ENCODE peak calls at places on chromosomes 7 and 10, in four cellular contexts. I is HepG2, M is K562, G is H1. W is an unnamed sample.

GRCh38 chr10:98332623-98333269 is 64.8 kb upstream of the LOXL4 start:
- DNase-seq in G (no peak), I (peak), M (no peak), W (no peak)

GRCh38 chr7:8310876-8311275 is 48.9 kb upstream of the ICA1 start:
- DNase-seq in M (no peak), G (no peak), I (no peak), W (no peak)

GRCh38 chr10:110901954-110902819 is 16.8 kb downstream of the BBIP1 start:
- DNase-seq in M (no peak), G (no peak), I (no peak), W (peak)

GRCh38 chr7:95482398-95482797 is 3.3 kb upstream of the ASB4 start:
- DNase-seq in I (no peak), M (no peak), G (no peak), W (no peak)

GRCh38 chr7:91836065-91836368 is 44.5 kb downstream of the MTERF1 start:
- DNase-seq in M (no peak), G (no peak), I (no peak), W (no peak)

GRCh38 chr10:44352316-44353127 is 32.4 kb downstream of the CXCL12 start:
- DNase-seq in G (no peak), M (no peak), I (no peak), W (no peak)

GRCh38 chr10:10605551-10606081 is 412.1 kb upstream of the CELF2 start:
- DNase-seq in I (no peak), M (no peak), G (no peak), W (no peak)

GRCh38 chr7:30771859-30772429 is 727 bp downstream of the MINDY4 start:
- DNase-seq in G (no peak), I (no peak), M (peak), W (no peak)

GRCh38 chr10:48700493-48700892 is 15.8 kb downstream of the WDFY4 start:
- DNase-seq in I (no peak), M (no peak), G (no peak), W (no peak)

GRCh38 chr7:40827217-40828085 is 692.6 kb downstream of the SUGCT start:
- DNase-seq in G (no peak), I (no peak), M (no peak), W (no peak)

GRCh38 chr10:112467541-112468075 is 20.6 kb downstream of the VTI1A start:
- DNase-seq in G (no peak), M (no peak), I (no peak), W (no peak)

GRCh38 chr10:62335326-62335725 is 38.8 kb upstream of the ZNF365 start:
- DNase-seq in G (no peak), M (no peak), I (no peak), W (no peak)

GRCh38 chr7:77687100-77687746 is 9.0 kb upstream of the RSBN1L start:
- DNase-seq in M (no peak), I (no peak), G (no peak), W (no peak)

GRCh38 chr7:140669352-140669751 is 3.4 kb upstream of the ADCK2 start:
- DNase-seq in M (no peak), G (no peak), I (no peak), W (no peak)

GRCh38 chr10:24974978-24975377 is 22.6 kb upstream of the PRTFDC1 start:
- DNase-seq in I (peak), G (no peak), M (no peak), W (no peak)

GRCh38 chr7:20330176-20330796 is 414 bp upstream of the ITGB8 start:
- DNase-seq in M (peak), G (peak), I (peak), W (no peak)

GRCh38 chr10:329361-330099 is 194.3 kb downstream of the ZMYND11 start:
- DNase-seq in G (peak), M (peak), I (peak), W (peak)

GRCh38 chr7:76069238-76069638 is 21.3 kb downstream of the MDH2 start:
- DNase-seq in M (peak), G (no peak), I (no peak), W (peak)

GRCh38 chr7:37128644-37129043 is 320.0 kb downstream of the ELMO1 start:
- DNase-seq in G (no peak), I (no peak), M (no peak), W (no peak)

GRCh38 chr10:34854147-34854601 is 39.1 kb upstream of the PARD3 start:
- DNase-seq in M (no peak), G (no peak), I (no peak), W (no peak)

GRCh38 chr10:70634011-70634410 is 31.5 kb upstream of the PRF1 start:
- DNase-seq in I (no peak), G (peak), M (no peak), W (peak)

GRCh38 chr10:46304671-46305429 is 18.1 kb downstream of the ANTXRL start:
- DNase-seq in G (no peak), M (no peak), I (no peak), W (no peak)

GRCh38 chr7:85602196-85602595 is 415.3 kb upstream of the SEMA3D start:
- DNase-seq in I (no peak), G (no peak), M (no peak), W (no peak)

GRCh38 chr7:52447781-52448180 is 587.7 kb upstream of the POM121L12 start:
- DNase-seq in I (no peak), M (no peak), G (no peak), W (no peak)

GRCh38 chr7:43137811-43138210 is 25.4 kb downstream of the HECW1 start:
- DNase-seq in G (no peak), I (no peak), M (no peak), W (no peak)

GRCh38 chr7:73742753-73743641 is 4.4 kb upstream of the ABHD11 start:
- DNase-seq in M (no peak), I (peak), G (peak), W (peak)

GRCh38 chr7:111112439-111112838 is 21.5 kb downstream of the LRRN3 start:
- DNase-seq in M (no peak), I (no peak), G (no peak), W (no peak)

GRCh38 chr7:148865283-148865682 is 18.8 kb downstream of the EZH2 start:
- DNase-seq in M (no peak), G (no peak), I (no peak), W (no peak)

GRCh38 chr7:113793171-113793570 is 125.6 kb downstream of the PPP1R3A start:
- DNase-seq in G (no peak), M (no peak), I (no peak), W (no peak)

GRCh38 chr7:113797420-113797995 is 121.3 kb downstream of the PPP1R3A start:
- DNase-seq in M (no peak), I (no peak), G (no peak), W (no peak)

GRCh38 chr7:113794573-113794972 is 124.2 kb downstream of the PPP1R3A start:
- DNase-seq in G (no peak), I (no peak), M (no peak), W (no peak)

GRCh38 chr7:113799896-113800295 is 118.9 kb downstream of the PPP1R3A start:
- DNase-seq in G (no peak), M (no peak), I (no peak), W (no peak)

DNA sequence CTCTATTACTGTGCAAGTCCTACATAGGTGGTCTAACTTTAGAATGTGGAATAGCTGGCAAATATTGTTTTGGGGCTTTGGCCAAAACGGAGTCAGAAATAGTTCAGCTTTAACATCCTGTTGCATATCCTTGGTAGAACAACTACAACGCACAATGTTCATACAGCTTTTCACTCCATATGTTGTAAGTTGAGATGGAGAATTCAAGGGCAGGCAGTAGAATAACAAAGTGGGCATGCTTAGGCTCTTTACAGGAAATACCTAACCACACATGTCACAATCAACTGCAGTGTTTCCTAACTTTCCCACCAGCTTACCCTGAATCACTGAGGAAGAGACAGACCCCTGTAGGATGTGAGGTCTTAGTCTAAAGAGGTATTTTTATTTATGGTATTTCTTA is 122.3 kb downstream of the PPP1R3A start:
- DNase-seq in M (no peak), I (no peak), G (no peak), W (no peak)
- TF ChIP-seq SRF in M (no peak), I (no peak), G (no peak), W (no peak)

GRCh38 chr7:101171442-101171837 is 6.1 kb upstream of the VGF start:
- DNase-seq in I (no peak), G (no peak), M (peak), W (no peak)

GRCh38 chr7:101172005-101172853 is 6.9 kb upstream of the VGF start:
- DNase-seq in M (no peak), I (no peak), G (peak), W (no peak)

GRCh38 chr7:101173752-101174244 is 6.3 kb downstream of the NAT16 start:
- DNase-seq in G (peak), M (peak), I (no peak), W (peak)

GRCh38 chr7:101174322-101174854 is 5.7 kb downstream of the NAT16 start:
- DNase-seq in M (no peak), G (peak), I (no peak), W (no peak)

DNA sequence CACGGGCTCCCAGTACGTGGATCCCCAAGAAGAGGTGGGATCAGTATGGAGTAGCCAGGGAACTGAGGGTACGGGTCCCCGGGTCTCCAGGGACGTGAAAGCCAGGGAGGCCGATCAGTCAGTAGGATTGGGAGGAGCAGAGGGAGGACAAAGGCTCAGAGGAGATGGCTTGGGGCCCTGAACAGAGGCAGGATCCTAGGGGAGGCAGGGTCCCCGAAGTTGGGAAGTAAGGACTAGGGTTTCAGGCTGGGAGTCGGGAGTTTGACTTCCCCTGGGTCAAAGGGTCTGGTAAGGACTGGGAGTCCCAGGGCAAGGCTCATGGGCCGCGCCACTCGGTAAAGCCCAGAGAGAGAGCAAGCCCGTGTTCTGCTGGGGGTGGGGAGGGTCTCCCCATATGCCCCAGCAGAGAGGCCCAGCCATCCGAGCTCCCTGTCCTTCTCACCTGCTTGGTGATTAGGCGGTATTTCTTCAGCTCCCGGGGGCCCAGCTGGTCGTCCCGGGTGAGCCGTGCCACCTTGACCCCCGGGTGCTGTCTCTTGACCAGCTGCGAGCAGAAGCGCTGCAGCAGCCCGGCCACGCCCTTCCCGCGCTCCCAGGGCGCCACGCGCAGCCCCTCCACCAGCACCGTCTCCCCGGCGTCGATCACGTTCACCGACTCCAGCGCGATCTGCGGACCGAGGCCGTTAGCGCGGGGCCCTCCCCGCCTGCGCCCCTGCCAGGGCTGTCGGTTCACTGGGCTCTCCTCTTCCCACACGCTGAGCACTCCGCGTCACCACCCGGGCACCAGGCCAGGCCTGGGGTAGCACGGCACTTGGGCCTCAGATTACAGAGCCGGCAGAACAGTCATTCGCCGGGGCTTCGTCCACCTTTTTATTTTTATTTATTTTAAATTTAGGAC is 7.0 kb downstream of the NAT16 start:
- DNase-seq in M (peak), I (no peak), G (peak), W (no peak)
- TF ChIP-seq EZH2 in M (no peak), I (no peak), G (peak), W (no peak)

DNA sequence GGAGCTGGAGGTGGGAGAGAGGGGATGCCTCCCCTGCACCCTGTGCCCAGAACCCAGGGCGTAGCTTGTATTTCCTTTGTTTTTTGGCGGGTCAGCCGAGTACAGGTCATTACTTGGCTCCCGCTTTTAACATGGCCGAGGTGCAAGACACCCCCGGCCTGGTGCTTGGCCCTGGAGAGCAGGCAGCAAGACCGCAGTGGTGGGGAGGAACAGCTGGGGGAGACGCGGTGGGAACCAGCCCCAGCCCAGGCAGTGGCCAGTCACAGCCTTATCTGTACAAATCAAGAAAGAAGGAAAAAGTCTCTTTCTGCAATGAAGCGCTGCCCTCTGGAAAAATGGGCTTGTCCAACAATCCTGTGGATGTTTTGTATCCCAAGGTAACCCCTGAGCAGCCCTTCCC is 99.1 kb downstream of the TAX1BP1 start:
- DNase-seq in I (no peak), M (no peak), G (no peak), W (no peak)
- TF ChIP-seq POLR2AphosphoS5 in I (no peak), M (no peak), G (no peak), W (no peak)

GRCh38 chr7:117014673-117015133 is 61.4 kb downstream of the ST7 start:
- DNase-seq in G (no peak), M (peak), I (no peak), W (no peak)
- TF ChIP-seq SRF in G (no peak), M (no peak), I (no peak), W (no peak)

DNA sequence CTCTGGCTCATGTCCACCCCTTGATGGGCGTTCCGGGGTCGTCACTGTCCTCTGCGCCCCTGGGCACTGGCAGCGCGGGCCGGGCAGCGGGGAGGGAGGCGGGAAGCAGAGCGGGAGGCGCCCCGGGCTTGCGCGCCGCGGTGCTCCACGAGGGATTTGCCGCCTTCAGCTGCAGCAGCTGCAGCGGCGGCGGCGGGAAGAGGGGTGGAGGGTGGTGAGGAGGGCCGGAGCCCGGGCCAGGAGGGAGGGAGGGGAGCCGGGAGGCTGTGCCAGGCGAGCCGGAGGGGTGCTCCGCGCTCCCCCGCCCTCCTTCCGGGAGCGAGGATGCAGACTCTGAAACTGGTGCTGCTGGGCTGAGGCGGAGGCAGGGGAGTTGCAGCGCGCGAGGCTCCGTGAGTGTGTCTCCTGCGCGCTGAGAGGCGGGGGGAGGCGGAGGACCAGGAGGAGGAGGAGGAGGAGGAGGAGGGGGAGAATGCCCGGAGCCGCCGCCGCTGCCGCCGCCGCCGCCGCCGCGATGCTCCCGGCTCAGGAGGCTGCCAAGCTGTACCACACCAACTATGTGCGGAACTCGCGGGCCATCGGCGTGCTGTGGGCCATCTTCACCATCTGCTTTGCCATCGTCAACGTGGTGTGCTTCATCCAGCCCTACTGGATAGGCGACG is at the start of gene LHFPL3:
- DNase-seq in G (peak), M (no peak), I (no peak), W (no peak)
- TF ChIP-seq EZH2 in G (peak), M (no peak), I (no peak), W (no peak)

DNA sequence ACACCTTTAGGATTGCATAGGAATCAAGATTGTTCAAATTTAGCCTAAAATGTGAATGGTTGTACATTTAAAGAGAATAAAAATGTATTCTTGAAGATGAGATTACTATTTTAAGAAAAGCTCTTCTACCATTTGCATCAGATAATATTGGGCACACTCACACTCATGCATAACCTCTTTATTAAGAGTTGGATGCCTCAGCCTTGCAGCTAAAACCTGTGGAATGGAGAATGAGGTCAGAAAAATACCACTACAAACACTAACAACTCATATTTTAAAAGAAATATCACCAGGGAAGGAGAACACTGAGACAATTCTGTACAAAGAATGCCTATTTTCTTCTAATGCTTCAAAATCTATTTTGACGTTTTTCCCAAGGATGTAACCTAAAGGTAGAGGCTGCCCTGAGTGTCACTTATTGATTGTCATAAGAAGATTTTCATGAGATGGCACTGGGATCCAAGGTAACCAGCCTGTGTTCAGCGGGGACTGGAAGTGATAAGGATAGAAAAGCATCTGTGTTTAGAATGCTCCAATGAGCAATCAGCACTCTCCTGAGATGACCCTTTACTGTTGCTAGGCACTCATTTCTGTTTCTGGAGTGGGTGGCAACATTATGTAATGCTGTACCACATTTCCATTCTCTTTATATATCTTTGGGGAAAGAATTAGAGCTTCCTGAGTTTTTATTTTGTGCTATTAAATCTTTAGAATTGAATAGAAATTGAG is 26.6 kb downstream of the REEP3 start:
- DNase-seq in I (no peak), M (no peak), G (no peak), W (no peak)
- TF ChIP-seq POLR2AphosphoS5 in I (no peak), M (no peak), G (no peak), W (no peak)

GRCh38 chr7:118149394-118149793 is 34.6 kb upstream of the LSM8 start:
- DNase-seq in I (no peak), G (no peak), M (no peak), W (no peak)

GRCh38 chr7:118151671-118152070 is 32.3 kb upstream of the LSM8 start:
- DNase-seq in M (no peak), I (no peak), G (no peak), W (no peak)

GRCh38 chr7:118152632-118153031 is 31.3 kb upstream of the LSM8 start:
- DNase-seq in I (no peak), G (no peak), M (no peak), W (no peak)

GRCh38 chr7:118152149-118152548 is 31.8 kb upstream of the LSM8 start:
- DNase-seq in M (no peak), I (no peak), G (no peak), W (no peak)

DNA sequence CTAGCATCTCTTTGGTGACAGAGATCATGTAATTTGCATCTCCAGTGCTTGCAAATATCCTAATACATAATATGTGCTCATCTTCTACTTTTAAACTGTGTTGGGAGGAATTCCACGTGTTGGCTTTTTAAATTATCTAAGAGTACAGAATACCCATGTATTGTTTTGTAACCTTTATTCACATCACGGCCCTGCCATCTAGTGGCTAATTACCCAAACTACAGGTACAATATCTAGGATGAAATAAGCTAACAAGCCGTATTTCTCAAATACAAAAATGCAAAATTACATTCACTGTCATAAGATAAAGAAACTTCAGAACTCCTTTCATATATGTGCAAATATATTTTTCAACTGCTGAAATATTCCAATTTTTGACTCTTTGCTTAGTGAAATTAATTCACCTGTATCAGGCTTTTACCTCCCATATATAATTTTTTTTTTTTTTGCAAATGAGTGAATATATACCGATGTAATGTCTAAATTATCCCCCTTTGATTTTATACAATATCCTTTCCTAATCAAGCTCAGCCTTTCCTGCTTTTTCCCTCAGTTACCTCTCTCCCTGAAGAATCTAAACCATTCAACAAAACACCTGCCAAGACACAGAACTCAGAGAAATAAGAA is 30.3 kb upstream of the LSM8 start:
- DNase-seq in I (peak), M (peak), G (no peak), W (peak)
- TF ChIP-seq SRF in I (no peak), M (no peak), G (no peak), W (no peak)

GRCh38 chr7:129144834-129145668 is 544 bp downstream of the TSPAN33 start:
- DNase-seq in I (no peak), G (no peak), M (no peak), W (no peak)
- TF ChIP-seq EZH2 in I (no peak), G (no peak), M (no peak), W (no peak)

GRCh38 chr10:71817831-71818268 is 33.2 kb downstream of the PSAP start:
- DNase-seq in I (no peak), G (no peak), M (no peak), W (no peak)
- TF ChIP-seq POLR2AphosphoS5 in I (no peak), G (no peak), M (no peak), W (no peak)